ENCODE peak calls at places on chromosome 16, in four cellular contexts. M, J, V and Q are unnamed samples.

GRCh38 chr16:24833352-24833751 is 12.4 kb upstream of the SLC5A11 start:
- DNase-seq in M (no peak), J (no peak), V (no peak), Q (no peak)

GRCh38 chr16:58377932-58378331 is 14.3 kb upstream of the GINS3 start:
- DNase-seq in V (no peak), J (no peak), M (no peak), Q (no peak)

GRCh38 chr16:67779256-67780014 is 26.9 kb downstream of the RANBP10 start:
- DNase-seq in M (no peak), V (no peak), J (no peak), Q (no peak)

GRCh38 chr16:19853973-19854876 is 30.4 kb downstream of the GPRC5B start:
- DNase-seq in V (no peak), J (no peak), M (no peak), Q (no peak)

GRCh38 chr16:4615389-4616046 is 830 bp upstream of the UBALD1 start:
- DNase-seq in V (no peak), M (no peak), J (no peak), Q (no peak)

GRCh38 chr16:10871157-10871991 is 5.6 kb upstream of the CIITA start:
- DNase-seq in V (no peak), M (no peak), J (no peak), Q (peak)

GRCh38 chr16:27238016-27238587 is 30.5 kb downstream of the NSMCE1 start:
- DNase-seq in V (no peak), M (peak), J (no peak), Q (no peak)

GRCh38 chr16:72068930-72069329 is 5.9 kb downstream of the HPR start:
- DNase-seq in J (no peak), V (no peak), M (no peak), Q (no peak)

GRCh38 chr16:83116274-83116892 is 489.6 kb downstream of the CDH13 start:
- DNase-seq in V (no peak), M (no peak), J (no peak), Q (no peak)

GRCh38 chr16:17302620-17303019 is 168.1 kb downstream of the XYLT1 start:
- DNase-seq in V (no peak), M (no peak), J (no peak), Q (no peak)

GRCh38 chr16:78443300-78443604 is 343.8 kb downstream of the WWOX start:
- DNase-seq in M (no peak), J (no peak), V (no peak), Q (no peak)

GRCh38 chr16:709651-710499 is 4.3 kb upstream of the FBXL16 start:
- DNase-seq in J (no peak), M (peak), V (peak), Q (no peak)

GRCh38 chr16:22333457-22333994 is 36.3 kb downstream of the POLR3E start:
- DNase-seq in M (no peak), J (no peak), V (no peak), Q (no peak)

GRCh38 chr16:12578001-12578400 is 225.7 kb downstream of the CPPED1 start:
- DNase-seq in V (no peak), M (no peak), J (no peak), Q (no peak)

GRCh38 chr16:70158261-70158939 is 15.2 kb upstream of the CLEC18C start:
- DNase-seq in V (peak), J (no peak), M (no peak), Q (no peak)

GRCh38 chr16:55280622-55281021 is 43.4 kb upstream of the IRX6 start:
- DNase-seq in J (no peak), M (no peak), V (peak), Q (no peak)

GRCh38 chr16:79662673-79663313 is 62.3 kb upstream of the MAF start:
- DNase-seq in J (no peak), M (no peak), V (no peak), Q (no peak)

GRCh38 chr16:79662122-79662521 is 61.6 kb upstream of the MAF start:
- DNase-seq in J (no peak), V (no peak), M (no peak), Q (no peak)

GRCh38 chr16:79668502-79668901 is 68.0 kb upstream of the MAF start:
- DNase-seq in V (no peak), M (no peak), J (no peak), Q (no peak)

GRCh38 chr16:79664407-79664806 is 63.9 kb upstream of the MAF start:
- DNase-seq in M (no peak), V (no peak), J (no peak), Q (no peak)

GRCh38 chr16:79665970-79666369 is 65.4 kb upstream of the MAF start:
- DNase-seq in J (no peak), M (no peak), V (no peak), Q (no peak)
- TF ChIP-seq NRF1 in J (no peak), M (no peak), V (no peak), Q (no peak)

GRCh38 chr16:82037251-82037650 is 2.2 kb downstream of the HSD17B2 start:
- DNase-seq in M (no peak), J (no peak), V (no peak), Q (no peak)

GRCh38 chr16:82033683-82034300 is 1.3 kb upstream of the HSD17B2 start:
- DNase-seq in J (no peak), V (no peak), M (no peak), Q (no peak)

GRCh38 chr16:82034981-82035612 is at the start of gene HSD17B2:
- DNase-seq in J (no peak), M (no peak), V (no peak), Q (no peak)

GRCh38 chr16:82031116-82032084 is 3.7 kb upstream of the HSD17B2 start:
- DNase-seq in J (no peak), M (peak), V (peak), Q (no peak)

GRCh38 chr16:82033006-82033405 is 2.0 kb upstream of the HSD17B2 start:
- DNase-seq in J (no peak), V (no peak), M (no peak), Q (no peak)
- TF ChIP-seq NRF1 in J (no peak), V (no peak), M (no peak), Q (no peak)

GRCh38 chr16:65119905-65120341 is 1.9 kb downstream of the CDH11 start:
- DNase-seq in J (no peak), V (no peak), M (no peak), Q (no peak)

GRCh38 chr16:65118866-65119265 is 3.0 kb downstream of the CDH11 start:
- DNase-seq in V (no peak), J (no peak), M (no peak), Q (no peak)

GRCh38 chr16:65116216-65116615 is 5.6 kb downstream of the CDH11 start:
- DNase-seq in J (no peak), M (no peak), V (no peak), Q (no peak)

GRCh38 chr16:65116818-65117430 is 4.9 kb downstream of the CDH11 start:
- DNase-seq in V (no peak), M (no peak), J (no peak), Q (no peak)

DNA sequence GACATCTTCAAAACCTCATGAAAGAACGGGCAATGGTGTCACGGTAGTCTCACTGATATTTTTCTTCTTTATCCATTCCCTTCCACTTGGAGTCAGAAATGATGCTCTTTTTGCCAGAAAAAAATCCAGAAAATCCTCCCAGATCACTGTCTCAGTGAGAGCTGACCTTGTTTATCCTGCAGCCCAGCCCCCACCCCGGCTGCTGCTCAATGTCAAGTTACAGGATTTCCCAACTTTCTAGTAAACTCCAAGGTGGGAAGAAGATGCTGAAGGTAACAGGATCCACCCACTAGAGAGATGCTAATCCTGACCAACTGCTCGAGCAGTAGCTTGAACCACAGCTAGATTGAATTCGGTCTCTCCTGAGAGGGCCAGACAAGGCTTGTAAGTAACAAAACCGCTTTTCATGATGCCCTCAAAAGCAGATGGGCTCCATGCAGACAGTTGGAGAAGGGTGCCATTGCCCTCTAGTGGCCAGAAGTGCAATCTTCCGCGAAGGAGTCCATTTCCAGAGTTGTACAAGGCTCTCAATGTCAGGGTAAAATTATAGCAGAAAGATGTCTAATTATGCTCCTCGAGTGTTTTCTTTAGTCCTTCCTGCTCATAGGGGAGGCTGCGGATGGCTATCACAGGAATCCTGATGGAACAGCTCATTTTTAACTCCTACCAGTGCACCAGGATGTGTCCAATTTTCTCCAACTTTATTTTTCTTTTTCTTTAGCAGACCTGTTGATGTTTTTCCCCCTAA is 4.0 kb downstream of the CDH11 start:
- DNase-seq in M (peak), J (no peak), V (peak), Q (peak)
- TF ChIP-seq NRF1 in M (no peak), J (no peak), V (no peak), Q (no peak)

GRCh38 chr16:66585477-66586239 is 6.4 kb downstream of the CMTM2 start:
- DNase-seq in M (no peak), J (no peak), V (no peak), Q (no peak)
- TF ChIP-seq NRF1 in M (no peak), J (no peak), V (no peak), Q (no peak)

GRCh38 chr16:81866820-81867440 is 87.8 kb downstream of the PLCG2 start:
- DNase-seq in V (no peak), J (no peak), M (no peak), Q (no peak)

GRCh38 chr16:81861503-81861902 is 82.4 kb downstream of the PLCG2 start:
- DNase-seq in M (no peak), V (no peak), J (no peak), Q (no peak)

GRCh38 chr16:81861915-81862314 is 82.8 kb downstream of the PLCG2 start:
- DNase-seq in V (no peak), M (no peak), J (no peak), Q (no peak)

GRCh38 chr16:81863630-81864352 is 84.7 kb downstream of the PLCG2 start:
- DNase-seq in M (no peak), J (no peak), V (no peak), Q (peak)

GRCh38 chr16:81864646-81865382 is 85.7 kb downstream of the PLCG2 start:
- DNase-seq in M (no peak), J (no peak), V (peak), Q (no peak)
- TF ChIP-seq NRF1 in M (no peak), J (no peak), V (no peak), Q (no peak)

GRCh38 chr16:50428116-50428515 is 59.3 kb upstream of the BRD7 start:
- DNase-seq in M (no peak), J (no peak), V (no peak), Q (no peak)

GRCh38 chr16:50427107-50427506 is 58.3 kb upstream of the BRD7 start:
- DNase-seq in J (no peak), M (no peak), V (no peak), Q (no peak)

GRCh38 chr16:50422926-50423325 is 54.1 kb upstream of the BRD7 start:
- DNase-seq in M (no peak), J (no peak), V (no peak), Q (no peak)

GRCh38 chr16:50425044-50425443 is 56.3 kb upstream of the BRD7 start:
- DNase-seq in M (no peak), V (no peak), J (no peak), Q (no peak)

GRCh38 chr16:50425648-50426047 is 56.9 kb upstream of the BRD7 start:
- DNase-seq in J (no peak), V (peak), M (peak), Q (no peak)
- TF ChIP-seq NRF1 in J (no peak), V (no peak), M (no peak), Q (no peak)

GRCh38 chr16:50360033-50360778 is 8.6 kb downstream of the BRD7 start:
- DNase-seq in M (no peak), J (no peak), V (no peak), Q (no peak)
- TF ChIP-seq NRF1 in M (no peak), J (no peak), V (no peak), Q (no peak)

DNA sequence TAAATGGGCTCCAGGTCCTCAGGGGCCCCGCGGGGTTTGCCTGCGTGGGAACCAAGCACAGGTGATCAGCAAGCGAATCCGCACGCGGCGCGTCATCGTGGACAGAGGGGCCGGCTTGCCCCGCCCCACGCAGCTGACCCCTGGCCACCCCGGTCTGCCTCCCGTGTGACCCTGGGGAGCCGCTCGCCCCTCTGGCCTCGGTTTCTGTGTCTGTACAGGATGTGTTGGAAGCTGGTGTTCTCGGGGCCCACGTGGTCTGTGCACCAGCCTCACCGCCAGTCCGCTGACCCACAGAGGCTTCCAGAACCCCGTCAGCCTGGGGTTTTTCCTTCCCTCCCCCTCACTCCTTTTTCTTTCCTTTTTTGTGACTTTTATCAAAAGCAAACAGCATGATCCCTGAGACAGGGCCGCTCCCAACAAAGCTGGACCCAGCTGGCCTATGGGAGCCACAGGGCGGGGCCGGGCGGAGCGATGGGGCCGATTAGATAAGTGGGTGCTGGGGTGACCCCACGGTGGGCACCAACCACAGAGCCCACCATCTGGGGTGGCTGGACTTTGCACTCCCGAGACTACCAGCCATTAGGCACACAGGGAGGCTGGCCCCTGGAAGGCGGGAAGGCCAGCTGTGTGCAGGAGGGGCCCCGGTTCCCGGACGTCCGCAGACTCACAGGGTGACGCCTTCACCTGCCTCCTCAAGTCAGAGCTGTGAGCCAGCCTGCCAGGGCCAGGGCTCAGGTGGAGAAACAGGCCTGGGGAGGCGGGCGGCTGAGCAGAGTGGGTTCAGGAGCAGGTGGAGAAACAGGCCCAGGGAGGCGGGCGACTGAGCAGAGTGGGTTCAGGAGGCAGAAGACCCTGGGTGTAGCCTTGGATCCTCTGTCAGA is 56.0 kb downstream of the ZFPM1 start:
- DNase-seq in J (no peak), M (peak), V (no peak), Q (no peak)
- TF ChIP-seq NRF1 in J (no peak), M (peak), V (no peak), Q (no peak)

GRCh38 chr16:30113711-30114333 is 485 bp upstream of the GDPD3 start:
- DNase-seq in V (no peak), J (no peak), M (peak), Q (no peak)
- TF ChIP-seq NRF1 in V (no peak), J (no peak), M (no peak), Q (no peak)

DNA sequence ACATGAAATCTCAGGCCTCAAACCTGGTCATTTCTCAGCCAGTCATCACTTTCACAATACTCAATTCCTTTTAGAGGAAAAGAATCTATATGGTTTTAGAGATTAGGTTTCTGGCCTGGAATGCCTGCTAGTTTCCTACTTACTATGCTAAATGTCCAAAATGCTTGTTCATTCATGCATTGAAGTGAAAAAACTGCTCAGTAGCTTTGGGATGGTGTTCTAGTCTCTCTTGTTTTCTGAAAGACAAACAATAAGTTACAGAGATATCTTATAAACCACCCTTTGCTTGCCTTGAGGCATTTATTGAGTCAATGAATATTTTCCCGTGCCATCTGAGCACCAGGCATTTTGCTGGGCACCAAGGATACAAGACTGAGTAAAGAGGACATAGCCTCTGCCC is 1146.5 kb upstream of the GOT2 start:
- DNase-seq in V (no peak), M (no peak), J (no peak), Q (no peak)
- TF ChIP-seq NRF1 in V (no peak), M (no peak), J (no peak), Q (no peak)